ENCODE peak calls at places on chromosomes 13 and 19, in five cellular contexts. W is germinal center, C is GF-D8, X is lower lobe of right lung, N is hypothalamus. J is an unnamed sample.

GRCh38 chr19:47511128-47511517 is 3.7 kb downstream of the NAPA start:
- DNase-seq in W (no peak), C (no peak), X (no peak), N (no peak), J (no peak)

GRCh38 chr13:42275506-42275905 is 3.6 kb downstream of the AKAP11 start:
- DNase-seq in W (no peak), C (no peak), X (no peak), N (no peak), J (no peak)

GRCh38 chr13:97223711-97224461 is 1.8 kb downstream of the MBNL2 start:
- DNase-seq in W (peak; percentile 55), C (no peak), X (no peak), N (peak; percentile 32), J (peak; percentile 74)

GRCh38 chr19:56110515-56111448 is 10.3 kb downstream of the ZNF787 start:
- DNase-seq in W (no peak), C (no peak), X (peak; percentile 74), N (no peak), J (no peak)

GRCh38 chr19:48722196-48722708 is 2.7 kb upstream of the MAMSTR start:
- DNase-seq in W (no peak), C (no peak), X (no peak), N (no peak), J (no peak)

GRCh38 chr13:44906758-44907157 is 82.5 kb downstream of the NUFIP1 start:
- DNase-seq in W (no peak), C (no peak), X (no peak), N (peak; percentile 20), J (no peak)

GRCh38 chr19:870963-871401 is 11.5 kb downstream of the CFD start:
- DNase-seq in W (no peak), C (no peak), X (no peak), N (peak; percentile 73), J (no peak)

GRCh38 chr19:41808663-41809566 is 12.5 kb downstream of the CEACAM3 start:
- DNase-seq in W (no peak), C (peak; percentile 29), X (peak; percentile 72), N (no peak), J (peak; percentile 17)

GRCh38 chr19:17353386-17353785 is 16.0 kb downstream of the GTPBP3 start:
- DNase-seq in W (no peak), C (no peak), X (no peak), N (no peak), J (no peak)

GRCh38 chr13:81133066-81133465 is 792.1 kb upstream of the SPRY2 start:
- DNase-seq in W (no peak), C (no peak), X (no peak), N (no peak), J (no peak)

GRCh38 chr19:42401365-42402303 is 11.5 kb upstream of the CNFN start:
- DNase-seq in W (peak; percentile 80), C (no peak), X (peak; percentile 86), N (peak; percentile 81), J (peak; percentile 45)

GRCh38 chr13:83935566-83935965 is 53.3 kb upstream of the SLITRK1 start:
- DNase-seq in W (no peak), C (no peak), X (no peak), N (no peak), J (no peak)